ENCODE peak calls at places on chromosomes 16 and 17, in nine cellular contexts. One of them, this sample, is unnamed.

GRCh38 chr17:51351890-51352289 is 91.5 kb downstream of the UTP18 start:
- ATAC-seq in left lung: peak; percentile 57
- ATAC-seq in foreskin keratinocyte: no peak
- ATAC-seq in right cardiac atrium: peak; percentile 68
- ATAC-seq in HCT116: no peak
- ATAC-seq in activated T-cell treated with anti-CD3 and anti-CD28 coated beads, Interleukin-2, amount 50 U/mL, for 4 hours: no peak
- ATAC-seq in left lobe of liver: no peak
- ATAC-seq in K562: no peak
- ATAC-seq in activated naive CD8-positive, alpha-beta T cell treated with anti-CD3 and anti-CD28 coated beads, Interleukin-2, amount 50 U/mL, for 24 hours: no peak
- ATAC-seq in this sample: no peak

GRCh38 chr17:32870969-32871368 is 6.0 kb downstream of the MYO1D start:
- ATAC-seq in left lung: no peak
- ATAC-seq in foreskin keratinocyte: no peak
- ATAC-seq in right cardiac atrium: no peak
- ATAC-seq in HCT116: no peak
- ATAC-seq in activated T-cell treated with anti-CD3 and anti-CD28 coated beads, Interleukin-2, amount 50 U/mL, for 4 hours: no peak
- ATAC-seq in left lobe of liver: no peak
- ATAC-seq in K562: no peak
- ATAC-seq in activated naive CD8-positive, alpha-beta T cell treated with anti-CD3 and anti-CD28 coated beads, Interleukin-2, amount 50 U/mL, for 24 hours: no peak
- ATAC-seq in this sample: no peak

GRCh38 chr17:60091908-60092331 is 13.2 kb upstream of the HEATR6 start:
- ATAC-seq in left lung: peak; percentile 28
- ATAC-seq in foreskin keratinocyte: no peak
- ATAC-seq in right cardiac atrium: no peak
- ATAC-seq in HCT116: no peak
- ATAC-seq in activated T-cell treated with anti-CD3 and anti-CD28 coated beads, Interleukin-2, amount 50 U/mL, for 4 hours: no peak
- ATAC-seq in left lobe of liver: no peak
- ATAC-seq in K562: no peak
- ATAC-seq in activated naive CD8-positive, alpha-beta T cell treated with anti-CD3 and anti-CD28 coated beads, Interleukin-2, amount 50 U/mL, for 24 hours: no peak
- ATAC-seq in this sample: no peak

GRCh38 chr16:66399930-66400329 is 27.2 kb upstream of the BEAN1 start:
- ATAC-seq in left lung: no peak
- ATAC-seq in foreskin keratinocyte: no peak
- ATAC-seq in right cardiac atrium: peak; percentile 28
- ATAC-seq in HCT116: no peak
- ATAC-seq in activated T-cell treated with anti-CD3 and anti-CD28 coated beads, Interleukin-2, amount 50 U/mL, for 4 hours: no peak
- ATAC-seq in left lobe of liver: no peak
- ATAC-seq in K562: no peak
- ATAC-seq in activated naive CD8-positive, alpha-beta T cell treated with anti-CD3 and anti-CD28 coated beads, Interleukin-2, amount 50 U/mL, for 24 hours: no peak
- ATAC-seq in this sample: no peak

GRCh38 chr16:77336637-77337036 is 98.2 kb downstream of the ADAMTS18 start:
- ATAC-seq in left lung: no peak
- ATAC-seq in foreskin keratinocyte: no peak
- ATAC-seq in right cardiac atrium: no peak
- ATAC-seq in HCT116: no peak
- ATAC-seq in activated T-cell treated with anti-CD3 and anti-CD28 coated beads, Interleukin-2, amount 50 U/mL, for 4 hours: no peak
- ATAC-seq in left lobe of liver: no peak
- ATAC-seq in K562: no peak
- ATAC-seq in activated naive CD8-positive, alpha-beta T cell treated with anti-CD3 and anti-CD28 coated beads, Interleukin-2, amount 50 U/mL, for 24 hours: no peak
- ATAC-seq in this sample: no peak

GRCh38 chr17:80529104-80529903 is 15.3 kb upstream of the RPTOR start:
- ATAC-seq in left lung: no peak
- ATAC-seq in foreskin keratinocyte: no peak
- ATAC-seq in right cardiac atrium: no peak
- ATAC-seq in HCT116: no peak
- ATAC-seq in activated T-cell treated with anti-CD3 and anti-CD28 coated beads, Interleukin-2, amount 50 U/mL, for 4 hours: no peak
- ATAC-seq in left lobe of liver: no peak
- ATAC-seq in K562: peak; percentile 33
- ATAC-seq in activated naive CD8-positive, alpha-beta T cell treated with anti-CD3 and anti-CD28 coated beads, Interleukin-2, amount 50 U/mL, for 24 hours: no peak
- ATAC-seq in this sample: no peak

GRCh38 chr16:78505544-78506371 is 406.3 kb downstream of the WWOX start:
- ATAC-seq in left lung: peak; percentile 75
- ATAC-seq in foreskin keratinocyte: no peak
- ATAC-seq in right cardiac atrium: peak; percentile 94
- ATAC-seq in HCT116: no peak
- ATAC-seq in activated T-cell treated with anti-CD3 and anti-CD28 coated beads, Interleukin-2, amount 50 U/mL, for 4 hours: no peak
- ATAC-seq in left lobe of liver: peak; percentile 80
- ATAC-seq in K562: peak; percentile 46
- ATAC-seq in activated naive CD8-positive, alpha-beta T cell treated with anti-CD3 and anti-CD28 coated beads, Interleukin-2, amount 50 U/mL, for 24 hours: no peak
- ATAC-seq in this sample: no peak

GRCh38 chr16:74874123-74874522 is 99.5 kb upstream of the FA2H start:
- ATAC-seq in left lung: no peak
- ATAC-seq in foreskin keratinocyte: no peak
- ATAC-seq in right cardiac atrium: peak; percentile 38
- ATAC-seq in HCT116: no peak
- ATAC-seq in activated T-cell treated with anti-CD3 and anti-CD28 coated beads, Interleukin-2, amount 50 U/mL, for 4 hours: no peak
- ATAC-seq in left lobe of liver: no peak
- ATAC-seq in K562: no peak
- ATAC-seq in activated naive CD8-positive, alpha-beta T cell treated with anti-CD3 and anti-CD28 coated beads, Interleukin-2, amount 50 U/mL, for 24 hours: no peak
- ATAC-seq in this sample: no peak

GRCh38 chr17:50372222-50372621 is 762 bp downstream of the MRPL27 start:
- ATAC-seq in left lung: no peak
- ATAC-seq in foreskin keratinocyte: no peak
- ATAC-seq in right cardiac atrium: no peak
- ATAC-seq in HCT116: peak; percentile 2
- ATAC-seq in activated T-cell treated with anti-CD3 and anti-CD28 coated beads, Interleukin-2, amount 50 U/mL, for 4 hours: no peak
- ATAC-seq in left lobe of liver: no peak
- ATAC-seq in K562: peak; percentile 37
- ATAC-seq in activated naive CD8-positive, alpha-beta T cell treated with anti-CD3 and anti-CD28 coated beads, Interleukin-2, amount 50 U/mL, for 24 hours: no peak
- ATAC-seq in this sample: no peak

GRCh38 chr17:2146132-2146871 is 91.4 kb downstream of the HIC1 start:
- ATAC-seq in left lung: peak; percentile 90
- ATAC-seq in foreskin keratinocyte: no peak
- ATAC-seq in right cardiac atrium: no peak
- ATAC-seq in HCT116: no peak
- ATAC-seq in activated T-cell treated with anti-CD3 and anti-CD28 coated beads, Interleukin-2, amount 50 U/mL, for 4 hours: no peak
- ATAC-seq in left lobe of liver: peak; percentile 71
- ATAC-seq in K562: no peak
- ATAC-seq in activated naive CD8-positive, alpha-beta T cell treated with anti-CD3 and anti-CD28 coated beads, Interleukin-2, amount 50 U/mL, for 24 hours: no peak
- ATAC-seq in this sample: peak; percentile 70

GRCh38 chr17:50660042-50660886 is 25.6 kb downstream of the ABCC3 start:
- ATAC-seq in left lung: peak; percentile 60
- ATAC-seq in foreskin keratinocyte: no peak
- ATAC-seq in right cardiac atrium: peak; percentile 64
- ATAC-seq in HCT116: peak; percentile 3
- ATAC-seq in activated T-cell treated with anti-CD3 and anti-CD28 coated beads, Interleukin-2, amount 50 U/mL, for 4 hours: no peak
- ATAC-seq in left lobe of liver: peak; percentile 33
- ATAC-seq in K562: no peak
- ATAC-seq in activated naive CD8-positive, alpha-beta T cell treated with anti-CD3 and anti-CD28 coated beads, Interleukin-2, amount 50 U/mL, for 24 hours: no peak
- ATAC-seq in this sample: no peak

GRCh38 chr17:76791053-76791980 is 53.4 kb downstream of the MFSD11 start:
- ATAC-seq in left lung: no peak
- ATAC-seq in foreskin keratinocyte: peak; percentile 67
- ATAC-seq in right cardiac atrium: peak; percentile 43
- ATAC-seq in HCT116: peak; percentile 55
- ATAC-seq in activated T-cell treated with anti-CD3 and anti-CD28 coated beads, Interleukin-2, amount 50 U/mL, for 4 hours: peak; percentile 77
- ATAC-seq in left lobe of liver: no peak
- ATAC-seq in K562: peak; percentile 76
- ATAC-seq in activated naive CD8-positive, alpha-beta T cell treated with anti-CD3 and anti-CD28 coated beads, Interleukin-2, amount 50 U/mL, for 24 hours: peak; percentile 79
- ATAC-seq in this sample: peak; percentile 91

GRCh38 chr16:68000024-68000423 is 740 bp upstream of the DPEP2 start:
- ATAC-seq in left lung: peak; percentile 66
- ATAC-seq in foreskin keratinocyte: no peak
- ATAC-seq in right cardiac atrium: peak; percentile 35
- ATAC-seq in HCT116: no peak
- ATAC-seq in activated T-cell treated with anti-CD3 and anti-CD28 coated beads, Interleukin-2, amount 50 U/mL, for 4 hours: peak; percentile 41
- ATAC-seq in left lobe of liver: peak; percentile 44
- ATAC-seq in K562: peak; percentile 32
- ATAC-seq in activated naive CD8-positive, alpha-beta T cell treated with anti-CD3 and anti-CD28 coated beads, Interleukin-2, amount 50 U/mL, for 24 hours: no peak
- ATAC-seq in this sample: peak; percentile 39

GRCh38 chr16:87295259-87295658 is 21.9 kb downstream of the C16orf95 start:
- ATAC-seq in left lung: no peak
- ATAC-seq in foreskin keratinocyte: peak; percentile 73
- ATAC-seq in right cardiac atrium: no peak
- ATAC-seq in HCT116: peak; percentile 99
- ATAC-seq in activated T-cell treated with anti-CD3 and anti-CD28 coated beads, Interleukin-2, amount 50 U/mL, for 4 hours: peak; percentile 87
- ATAC-seq in left lobe of liver: no peak
- ATAC-seq in K562: peak; percentile 93
- ATAC-seq in activated naive CD8-positive, alpha-beta T cell treated with anti-CD3 and anti-CD28 coated beads, Interleukin-2, amount 50 U/mL, for 24 hours: peak; percentile 57
- ATAC-seq in this sample: peak; percentile 38

GRCh38 chr16:81873221-81873620 is 94.1 kb downstream of the PLCG2 start:
- ATAC-seq in left lung: no peak
- ATAC-seq in foreskin keratinocyte: no peak
- ATAC-seq in right cardiac atrium: no peak
- ATAC-seq in HCT116: no peak
- ATAC-seq in activated T-cell treated with anti-CD3 and anti-CD28 coated beads, Interleukin-2, amount 50 U/mL, for 4 hours: no peak
- ATAC-seq in left lobe of liver: no peak
- ATAC-seq in K562: no peak
- ATAC-seq in activated naive CD8-positive, alpha-beta T cell treated with anti-CD3 and anti-CD28 coated beads, Interleukin-2, amount 50 U/mL, for 24 hours: no peak
- ATAC-seq in this sample: no peak

GRCh38 chr16:55944377-55944802 is 69.2 kb upstream of the CES5A start:
- ATAC-seq in left lung: peak; percentile 96
- ATAC-seq in foreskin keratinocyte: peak; percentile 83
- ATAC-seq in right cardiac atrium: peak; percentile 92
- ATAC-seq in HCT116: peak; percentile 95
- ATAC-seq in activated T-cell treated with anti-CD3 and anti-CD28 coated beads, Interleukin-2, amount 50 U/mL, for 4 hours: peak; percentile 48
- ATAC-seq in left lobe of liver: peak; percentile 98
- ATAC-seq in K562: peak; percentile 94
- ATAC-seq in activated naive CD8-positive, alpha-beta T cell treated with anti-CD3 and anti-CD28 coated beads, Interleukin-2, amount 50 U/mL, for 24 hours: peak; percentile 43
- ATAC-seq in this sample: peak; percentile 54

GRCh38 chr17:74528491-74529199 is 2.6 kb downstream of the CD300LB start:
- ATAC-seq in left lung: peak; percentile 40
- ATAC-seq in foreskin keratinocyte: no peak
- ATAC-seq in right cardiac atrium: no peak
- ATAC-seq in HCT116: no peak
- ATAC-seq in activated T-cell treated with anti-CD3 and anti-CD28 coated beads, Interleukin-2, amount 50 U/mL, for 4 hours: no peak
- ATAC-seq in left lobe of liver: peak; percentile 29
- ATAC-seq in K562: no peak
- ATAC-seq in activated naive CD8-positive, alpha-beta T cell treated with anti-CD3 and anti-CD28 coated beads, Interleukin-2, amount 50 U/mL, for 24 hours: peak; percentile 52
- ATAC-seq in this sample: peak; percentile 67

This sample was measured in activated T-helper 17 cell treated with anti-CD3 and anti-CD28 coated beads, Interleukin-2, amount 50 U/mL, for 72 hours.